ENCODE peak calls at places on chromosome 16, in four cellular contexts. R, M, E and X are unnamed samples.

GRCh38 chr16:19757762-19758595 is 39.9 kb downstream of the IQCK start:
- DNase-seq in R (no peak), M (peak; percentile 49), E (no peak), X (no peak)

GRCh38 chr16:11089504-11090124 is 145.2 kb downstream of the CLEC16A start:
- DNase-seq in R (peak; percentile 44), M (peak; percentile 100), E (no peak), X (no peak)

GRCh38 chr16:51685498-51685897 is 534.4 kb upstream of the SALL1 start:
- DNase-seq in R (no peak), M (no peak), E (no peak), X (no peak)

GRCh38 chr16:20956319-20956718 is 55.7 kb downstream of the LYRM1 start:
- DNase-seq in R (no peak), M (peak; percentile 78), E (no peak), X (no peak)

GRCh38 chr16:27529962-27530361 is 19.8 kb downstream of the GTF3C1 start:
- DNase-seq in R (no peak), M (peak; percentile 71), E (no peak), X (no peak)

GRCh38 chr16:24553983-24554382 is 14.6 kb downstream of the RBBP6 start:
- DNase-seq in R (no peak), M (peak; percentile 58), E (no peak), X (no peak)

GRCh38 chr16:4307215-4308037 is 8.4 kb upstream of the GLIS2 start:
- DNase-seq in R (peak; percentile 97), M (peak; percentile 92), E (peak; percentile 97), X (peak; percentile 94)

GRCh38 chr16:53773150-53773846 is 69.3 kb downstream of the FTO start:
- DNase-seq in R (no peak), M (peak; percentile 80), E (no peak), X (no peak)

GRCh38 chr16:86931410-86931941 is 353.1 kb downstream of the FOXL1 start:
- DNase-seq in R (no peak), M (peak; percentile 74), E (no peak), X (peak; percentile 72)

GRCh38 chr16:73053379-73054130 is 5.6 kb upstream of the ZFHX3 start:
- DNase-seq in R (no peak), M (peak; percentile 77), E (no peak), X (no peak)

GRCh38 chr16:27920391-27920891 is 143.1 kb downstream of the GSG1L start:
- DNase-seq in R (no peak), M (no peak), E (no peak), X (no peak)

GRCh38 chr16:22335668-22336246 is 38.5 kb downstream of the POLR3E start:
- DNase-seq in R (no peak), M (no peak), E (no peak), X (no peak)

GRCh38 chr16:71666928-71667707 is 41.1 kb downstream of the MARVELD3 start:
- DNase-seq in R (no peak), M (no peak), E (no peak), X (no peak)

GRCh38 chr16:19523184-19523558 is 571 bp upstream of the CCP110 start:
- DNase-seq in R (peak; percentile 27), M (no peak), E (no peak), X (no peak)

GRCh38 chr16:70481929-70482536 is 27.6 kb downstream of the FCSK start:
- DNase-seq in R (no peak), M (no peak), E (no peak), X (no peak)

GRCh38 chr16:23710504-23710903 is 2.5 kb downstream of the ERN2 start:
- DNase-seq in R (no peak), M (no peak), E (no peak), X (no peak)

GRCh38 chr16:85617948-85618347 is 4.8 kb downstream of the GSE1 start:
- DNase-seq in R (no peak), M (no peak), E (no peak), X (no peak)

GRCh38 chr16:60413969-60414368 is 1622.3 kb downstream of the CDH8 start:
- DNase-seq in R (no peak), M (no peak), E (no peak), X (no peak)

GRCh38 chr16:67926181-67926742 is 5.4 kb downstream of the CTRL start:
- DNase-seq in R (no peak), M (no peak), E (no peak), X (no peak)

GRCh38 chr16:54647731-54648221 is 282.9 kb upstream of the IRX5 start:
- DNase-seq in R (no peak), M (no peak), E (no peak), X (no peak)

GRCh38 chr16:62088731-62089410 is 52.6 kb upstream of the CDH8 start:
- DNase-seq in R (no peak), M (no peak), E (no peak), X (no peak)

GRCh38 chr16:19717319-19717718 is 708 bp downstream of the KNOP1 start:
- DNase-seq in R (no peak), M (no peak), E (no peak), X (no peak)

GRCh38 chr16:53900678-53901077 is 196.7 kb downstream of the FTO start:
- DNase-seq in R (no peak), M (no peak), E (no peak), X (no peak)

GRCh38 chr16:50696126-50696525 is 2.7 kb downstream of the NOD2 start:
- DNase-seq in R (no peak), M (no peak), E (no peak), X (no peak)

GRCh38 chr16:86203557-86204275 is 304.8 kb downstream of the IRF8 start:
- DNase-seq in R (no peak), M (no peak), E (no peak), X (no peak)

GRCh38 chr16:85822145-85822544 is 22.6 kb downstream of the COX4I1 start:
- DNase-seq in R (no peak), M (no peak), E (no peak), X (no peak)

GRCh38 chr16:84650062-84650991 is 2.0 kb downstream of the KLHL36 start:
- DNase-seq in R (no peak), M (peak; percentile 23), E (no peak), X (no peak)

GRCh38 chr16:80611171-80611929 is 70.6 kb downstream of the DYNLRB2 start:
- DNase-seq in R (no peak), M (no peak), E (no peak), X (no peak)

GRCh38 chr16:31767267-31767666 is 106.3 kb upstream of the ZNF267 start:
- DNase-seq in R (no peak), M (no peak), E (no peak), X (no peak)

DNA sequence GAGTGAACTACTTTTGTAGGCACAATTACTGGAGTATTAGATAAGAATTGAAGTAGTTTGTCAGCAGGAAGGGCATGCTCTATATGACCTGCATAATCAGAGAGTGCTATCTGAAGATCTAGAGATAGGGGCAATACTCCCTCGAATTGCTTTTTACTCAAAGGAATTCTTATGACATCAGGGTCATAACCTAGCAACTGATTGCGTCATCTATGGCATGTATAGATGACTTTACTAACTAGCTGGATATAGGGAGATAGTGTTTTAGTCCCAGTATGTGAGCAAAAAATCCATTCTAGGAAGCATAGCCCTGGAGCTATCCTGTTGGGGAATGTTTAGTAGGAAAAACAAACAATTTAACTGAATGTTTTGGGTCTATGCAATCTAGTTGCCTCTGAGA is 109.5 kb upstream of the ZNF267 start:
- DNase-seq in R (no peak), M (no peak), E (no peak), X (no peak)
- H3K9me3 ChIP-seq in R (peaks cover 44% of the 10 kb centered on the region), M (no peaks in the 10 kb centered on the region), E (peaks cover 49% of the 10 kb centered on the region), X (peaks cover 93% of the 10 kb centered on the region)

DNA sequence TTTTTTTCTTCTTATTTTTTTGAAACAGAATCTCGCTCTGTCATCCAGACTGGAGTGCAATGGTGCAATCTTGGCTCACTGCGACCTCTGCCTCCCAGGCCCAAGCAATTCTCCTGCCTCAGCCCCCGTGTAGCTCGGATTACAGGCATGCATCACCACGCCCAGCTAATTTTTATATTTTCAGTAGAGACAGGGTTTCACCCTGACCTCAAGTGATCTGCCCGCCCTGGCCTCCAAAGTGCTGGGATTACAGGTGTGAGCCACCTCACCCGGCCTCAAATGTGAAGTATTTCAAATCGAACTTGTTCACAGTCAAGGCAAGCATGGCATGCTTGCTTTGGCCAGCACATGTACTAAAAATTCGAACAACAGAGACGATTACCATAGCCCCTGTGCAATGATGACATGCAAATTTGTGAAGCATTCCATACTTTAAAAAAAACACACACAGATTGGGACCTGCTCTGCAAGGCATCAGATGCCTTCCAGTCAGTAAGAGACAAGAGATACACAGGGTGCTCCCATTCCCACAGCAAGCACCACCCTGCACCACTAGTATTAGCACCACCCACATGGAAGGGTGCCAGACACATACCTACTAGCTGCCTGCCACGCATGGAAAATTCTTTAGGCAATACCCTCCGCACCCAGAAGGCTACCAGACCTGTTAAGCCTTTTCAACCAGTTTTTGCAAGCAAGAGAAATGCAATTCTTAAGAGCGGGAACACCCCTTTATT is 47.2 kb downstream of the ANKRD11 start:
- DNase-seq in R (peak; percentile 64), M (peak; percentile 77), E (no peak), X (no peak)
- H3K4me1 ChIP-seq in R (peaks cover 19% of the 10 kb centered on the region), M (peaks cover 33% of the 10 kb centered on the region), E (peaks cover 95% of the 10 kb centered on the region), X (peaks cover 98% of the 10 kb centered on the region)

DNA sequence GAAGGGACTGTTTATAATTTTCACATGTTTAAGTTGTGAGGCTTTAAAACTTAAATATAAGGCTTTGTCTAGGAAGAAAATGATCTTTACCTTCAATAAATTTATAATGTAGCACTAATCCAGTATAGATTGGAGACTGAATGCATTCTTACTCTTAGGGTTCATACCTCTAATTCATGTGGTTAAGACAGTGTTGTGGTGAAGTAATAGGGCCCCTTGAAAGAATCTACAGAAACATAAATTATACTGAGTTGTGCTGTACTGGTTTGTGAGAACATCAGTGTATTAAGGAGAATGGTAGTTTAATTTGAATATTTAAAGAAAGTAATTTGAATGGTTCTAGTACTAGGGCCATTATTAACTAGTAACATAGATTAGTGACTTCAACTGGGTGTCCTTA is 13.7 kb downstream of the HAPSTR1 start:
- DNase-seq in R (no peak), M (no peak), E (no peak), X (no peak)
- H3K4me3 ChIP-seq in R (no peak overlapping the region), M (no peak overlapping the region), E (no peak overlapping the region), X (no peak overlapping the region)

GRCh38 chr16:75241412-75241811 is 10.0 kb downstream of the BCAR1 start:
- DNase-seq in R (no peak), M (no peak), E (no peak), X (no peak)

GRCh38 chr16:75239463-75240122 is 11.8 kb downstream of the BCAR1 start:
- DNase-seq in R (peak; percentile 23), M (no peak), E (no peak), X (no peak)

GRCh38 chr16:75244225-75244792 is 7.1 kb downstream of the BCAR1 start:
- DNase-seq in R (peak; percentile 66), M (peak; percentile 79), E (no peak), X (no peak)

GRCh38 chr16:75243667-75244224 is 7.7 kb downstream of the BCAR1 start:
- DNase-seq in R (no peak), M (no peak), E (no peak), X (no peak)

GRCh38 chr16:75241955-75242354 is 9.5 kb downstream of the BCAR1 start:
- DNase-seq in R (no peak), M (no peak), E (no peak), X (no peak)
- H3K9me3 ChIP-seq in R (no peaks in the 10 kb centered on the region), M (no peaks in the 10 kb centered on the region), E (no peaks in the 10 kb centered on the region), X (no peaks in the 10 kb centered on the region)

DNA sequence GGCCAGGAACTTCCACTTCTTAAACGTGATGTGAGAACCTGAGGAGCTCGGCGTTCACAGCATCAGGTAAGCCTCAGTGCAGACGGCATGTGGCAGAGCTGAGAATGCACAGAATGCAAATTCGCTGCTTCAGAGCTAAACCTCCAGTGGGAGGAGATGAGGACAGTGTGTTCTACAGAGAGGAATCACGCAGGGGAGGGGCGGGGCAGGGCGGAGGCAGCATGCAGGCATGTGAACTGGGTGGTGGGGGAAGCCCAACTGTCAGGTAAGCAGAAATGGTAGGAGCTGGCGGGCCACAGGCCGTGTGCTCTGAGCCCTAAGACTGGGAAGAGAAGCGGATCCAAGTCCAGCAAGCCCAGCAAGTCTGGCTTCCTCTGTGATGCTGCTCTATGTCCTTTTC is 94.7 kb downstream of the ZNF778 start:
- DNase-seq in R (no peak), M (no peak), E (no peak), X (no peak)
- H3K4me1 ChIP-seq in R (no peaks in the 10 kb centered on the region), M (peaks cover 15% of the 10 kb centered on the region), E (peaks cover 86% of the 10 kb centered on the region), X (peaks cover 76% of the 10 kb centered on the region)

GRCh38 chr16:47719713-47720112 is 258.6 kb downstream of the PHKB start:
- DNase-seq in R (no peak), M (no peak), E (no peak), X (no peak)
- H3K4me3 ChIP-seq in R (no peak overlapping the region), M (no peak overlapping the region), E (no peak overlapping the region), X (no peak overlapping the region)